ENCODE peak calls at places on chromosomes 7 and 10, in five cellular contexts. B is RWPE1; N is CD8-positive, alpha-beta T cell; I is lower lobe of right lung; X is BJ. T is an unnamed sample.

GRCh38 chr7:2838873-2839578 is 5.1 kb downstream of the GNA12 start:
- DNase-seq in N (no peak), X (no peak), I (no peak), B (no peak), T (no peak)

GRCh38 chr7:80284848-80285247 is 150.2 kb downstream of the GNAI1 start:
- DNase-seq in X (peak; percentile 38), B (peak; percentile 17), N (no peak), I (no peak), T (no peak)

GRCh38 chr7:43196379-43196778 is 83.9 kb downstream of the HECW1 start:
- DNase-seq in B (no peak), N (no peak), X (no peak), I (no peak), T (no peak)

GRCh38 chr10:30059209-30060107 is at the start of gene JCAD:
- DNase-seq in I (peak; percentile 80), X (no peak), N (peak; percentile 12), B (peak; percentile 46), T (peak; percentile 67)

GRCh38 chr10:124339951-124340760 is 78.6 kb downstream of the OAT start:
- DNase-seq in N (no peak), I (no peak), X (peak; percentile 97), B (no peak), T (no peak)

GRCh38 chr7:34317039-34317438 is 341.0 kb upstream of the NPSR1 start:
- DNase-seq in B (no peak), N (no peak), I (no peak), X (no peak), T (no peak)

GRCh38 chr7:115110523-115110922 is 188.6 kb downstream of the MDFIC start:
- DNase-seq in I (no peak), N (no peak), B (no peak), X (no peak), T (no peak)

GRCh38 chr7:72405389-72405788 is 6.7 kb downstream of the CALN1 start:
- DNase-seq in I (peak; percentile 76), N (no peak), X (no peak), B (peak; percentile 21), T (no peak)

GRCh38 chr7:148296994-148297644 is 293.4 kb upstream of the C7orf33 start:
- DNase-seq in X (no peak), B (no peak), I (no peak), N (no peak), T (no peak)

GRCh38 chr10:128373071-128373749 is 247.0 kb upstream of the MKI67 start:
- DNase-seq in X (no peak), N (no peak), I (no peak), B (no peak), T (no peak)

GRCh38 chr10:93813507-93814465 is 56.0 kb downstream of the LGI1 start:
- DNase-seq in N (no peak), X (no peak), I (peak; percentile 61), B (peak; percentile 31), T (peak; percentile 49)

GRCh38 chr10:80315391-80315790 is 25.9 kb upstream of the MAT1A start:
- DNase-seq in B (no peak), I (no peak), X (no peak), N (no peak), T (no peak)

GRCh38 chr7:34523233-34523918 is 134.6 kb upstream of the NPSR1 start:
- DNase-seq in N (no peak), B (no peak), I (no peak), X (no peak), T (no peak)

GRCh38 chr7:27030393-27031001 is 65.3 kb downstream of the HOXA1 start:
- DNase-seq in I (no peak), B (no peak), X (no peak), N (no peak), T (no peak)

GRCh38 chr7:135678612-135679575 is 16.6 kb downstream of the STMP1 start:
- DNase-seq in I (peak; percentile 70), B (peak; percentile 63), X (peak; percentile 61), N (no peak), T (no peak)

GRCh38 chr7:73308665-73309214 is at the start of gene NSUN5:
- DNase-seq in X (no peak), N (peak; percentile 81), B (peak; percentile 72), I (peak; percentile 95), T (peak; percentile 82)

GRCh38 chr10:43816351-43817321 is 168.0 kb upstream of the ZNF32 start:
- DNase-seq in I (no peak), B (no peak), N (peak; percentile 23), X (peak; percentile 80), T (no peak)

GRCh38 chr7:87339373-87339897 is 6.0 kb upstream of the CROT start:
- DNase-seq in N (no peak), I (no peak), X (no peak), B (no peak), T (no peak)

GRCh38 chr10:123428302-123428701 is 237.9 kb upstream of the GPR26 start:
- DNase-seq in B (no peak), I (no peak), N (no peak), X (no peak), T (no peak)

GRCh38 chr7:132187869-132188789 is 388.1 kb downstream of the PLXNA4 start:
- DNase-seq in B (no peak), I (no peak), N (no peak), X (no peak), T (no peak)

GRCh38 chr10:132698211-132698751 is 87.7 kb downstream of the NKX6-2 start:
- DNase-seq in I (no peak), N (no peak), B (no peak), X (no peak), T (no peak)

GRCh38 chr10:72561745-72562166 is 64.1 kb downstream of the MICU1 start:
- DNase-seq in I (no peak), N (no peak), X (no peak), B (no peak), T (no peak)

GRCh38 chr10:130022501-130023299 is 58.6 kb upstream of the EBF3 start:
- DNase-seq in N (no peak), I (no peak), B (peak; percentile 94), X (peak; percentile 77), T (no peak)

GRCh38 chr7:157650801-157651200 is 314.0 kb downstream of the DNAJB6 start:
- DNase-seq in N (no peak), B (no peak), I (no peak), X (no peak), T (no peak)

GRCh38 chr7:138064856-138065357 is 11.4 kb upstream of the AKR1D1 start:
- DNase-seq in N (no peak), B (no peak), X (peak; percentile 1), I (no peak), T (no peak)

GRCh38 chr10:14405076-14406065 is 74.6 kb upstream of the FRMD4A start:
- DNase-seq in X (peak; percentile 91), N (no peak), I (no peak), B (no peak), T (no peak)

GRCh38 chr7:83306487-83306886 is 143.8 kb upstream of the PCLO start:
- DNase-seq in I (no peak), N (no peak), B (no peak), X (no peak), T (no peak)

GRCh38 chr7:115356139-115356746 is 434.3 kb downstream of the MDFIC start:
- DNase-seq in B (no peak), I (no peak), N (no peak), X (no peak), T (no peak)

GRCh38 chr10:124114696-124115095 is 21.3 kb upstream of the CHST15 start:
- DNase-seq in I (no peak), X (no peak), N (no peak), B (no peak), T (no peak)

GRCh38 chr7:87316846-87317545 is 28.5 kb upstream of the CROT start:
- DNase-seq in B (peak; percentile 80), N (no peak), I (no peak), X (peak; percentile 88), T (no peak)

GRCh38 chr7:130141161-130141857 is 63.9 kb downstream of the TMEM209 start:
- DNase-seq in N (no peak), B (no peak), X (no peak), I (peak; percentile 85), T (peak; percentile 65)

DNA sequence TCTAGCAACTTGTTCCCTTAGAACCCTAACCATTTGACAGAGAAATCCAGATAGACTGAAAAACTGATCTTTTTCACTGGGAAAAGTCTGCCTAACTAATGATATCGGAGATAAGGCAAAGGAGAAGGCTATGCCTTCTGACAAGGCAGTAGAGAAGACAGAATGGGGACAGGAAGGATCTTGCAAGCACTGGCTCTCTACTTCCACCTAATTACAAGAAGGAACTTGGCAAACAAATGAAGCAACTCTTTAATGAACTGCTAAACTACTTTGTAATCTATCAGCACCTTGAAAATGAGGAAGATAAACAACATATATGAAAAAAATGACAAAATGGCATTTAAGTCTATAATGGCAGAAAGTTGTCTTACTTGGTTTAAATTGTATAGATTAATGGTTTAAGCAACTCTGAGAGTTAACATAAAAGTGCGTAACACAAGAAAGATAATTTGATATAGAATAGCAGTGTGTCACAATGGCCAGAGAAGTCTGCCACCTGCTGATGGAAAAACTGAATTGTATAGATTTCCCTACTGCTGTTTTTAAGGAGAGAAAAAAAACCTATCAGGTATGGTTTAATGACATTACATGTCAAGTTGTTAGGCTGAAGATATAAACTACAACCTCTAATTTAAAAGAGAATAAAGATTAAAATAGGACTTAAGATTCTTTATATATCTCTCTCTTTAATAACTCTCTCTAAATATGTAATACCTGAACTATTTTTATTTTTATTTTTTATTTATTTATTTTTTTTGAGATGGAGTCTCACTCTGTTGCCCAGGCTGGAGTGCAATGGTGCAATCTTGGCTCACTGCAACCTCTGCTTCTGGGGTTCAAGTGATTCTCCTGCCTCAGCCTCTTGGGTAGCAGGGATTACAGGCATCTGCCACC is 11.9 kb downstream of the NT5C3A start:
- DNase-seq in X (no peak), I (no peak), B (peak; percentile 48), N (no peak), T (no peak)
- TF ChIP-seq CTCF in X (peak; percentile 62), I (peak; percentile 59), B (peak; percentile 82), N (peak; percentile 78), T (peak; percentile 80)

DNA sequence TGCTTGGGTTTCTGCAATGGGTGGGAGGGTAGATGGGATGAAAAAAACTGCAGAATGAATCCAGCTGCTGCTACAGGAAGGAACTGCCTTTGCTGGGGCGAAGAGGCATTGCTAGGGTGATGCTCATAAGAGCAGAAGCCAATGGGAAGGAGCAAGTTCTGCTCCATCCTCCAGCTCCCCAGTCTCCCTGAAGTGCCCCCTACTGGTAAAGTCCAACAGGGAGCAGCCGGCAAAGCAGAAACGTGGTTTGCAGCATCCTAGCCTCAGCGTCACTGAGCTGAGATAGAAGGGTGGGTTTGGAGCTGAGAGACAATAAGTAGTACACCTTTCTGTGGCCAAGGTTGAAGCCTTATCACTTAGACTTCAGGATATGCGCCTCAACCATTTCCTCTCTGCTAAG is 220.5 kb downstream of the CCSER2 start:
- DNase-seq in N (no peak), B (no peak), X (no peak), I (no peak), T (no peak)
- TF ChIP-seq CTCF in N (no peak), B (no peak), X (peak; percentile 40), I (peak; percentile 18), T (peak; percentile 35)

DNA sequence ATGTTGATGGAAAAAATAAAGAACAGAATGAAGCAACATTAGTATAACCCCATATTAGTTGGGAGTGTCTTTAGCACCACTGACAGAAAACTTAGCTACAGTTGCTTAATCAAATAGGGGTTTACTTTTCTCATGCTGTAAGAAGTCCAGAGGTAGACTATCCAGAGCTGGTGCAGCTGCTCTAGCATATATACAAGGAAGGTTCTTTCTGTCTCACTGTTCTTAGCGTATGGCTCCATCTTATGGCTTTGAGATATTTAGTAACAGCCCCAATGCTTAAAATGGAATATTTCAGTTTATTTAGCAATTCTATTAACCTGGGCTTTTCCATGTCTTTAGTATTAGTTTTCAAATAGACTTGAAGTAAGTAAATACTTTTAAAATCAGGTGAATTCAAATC is 15.2 kb upstream of the WNT2 start:
- DNase-seq in B (no peak), N (no peak), I (no peak), X (no peak), T (no peak)
- TF ChIP-seq CTCF in B (no peak), N (no peak), I (no peak), X (no peak), T (no peak)

GRCh38 chr7:128031901-128032604 is 816 bp upstream of the LRRC4 start:
- DNase-seq in X (peak; percentile 36), N (peak; percentile 12), B (peak; percentile 76), I (peak; percentile 64), T (peak; percentile 55)
- TF ChIP-seq CTCF in X (peak; percentile 30), N (no peak), B (peak; percentile 30), I (peak; percentile 31), T (peak; percentile 45)

T was measured in neural crest cell.